ENCODE peak calls at places on chromosomes 16 and 17, in six cellular contexts. Y is tibial nerve, X is stomach, T is ascending aorta, I is nephron progenitor cell, B is IMR-90. S is an unnamed sample.

GRCh38 chr17:35214192-35214591 is 20.0 kb upstream of the SLC35G3 start:
- DNase-seq in B (no peak), T (no peak), X (no peak), I (no peak), Y (no peak), S (no peak)

GRCh38 chr16:17301593-17302135 is 169.1 kb downstream of the XYLT1 start:
- DNase-seq in X (peak; percentile 29), T (no peak), B (no peak), I (no peak), Y (no peak), S (no peak)

GRCh38 chr17:67833134-67833533 is 7.8 kb downstream of the BPTF start:
- DNase-seq in T (no peak), X (no peak), B (no peak), I (no peak), Y (no peak), S (no peak)

GRCh38 chr16:29729116-29729521 is 16.7 kb downstream of the C16orf54 start:
- DNase-seq in X (no peak), Y (no peak), T (no peak), I (peak; percentile 21), B (peak; percentile 49), S (peak; percentile 20)

GRCh38 chr17:59028328-59028727 is 78.4 kb downstream of the TRIM37 start:
- DNase-seq in Y (no peak), B (no peak), X (no peak), T (no peak), I (no peak), S (no peak)

GRCh38 chr16:73023320-73023719 is 24.6 kb downstream of the ZFHX3 start:
- DNase-seq in Y (no peak), T (peak; percentile 30), I (no peak), X (no peak), B (no peak), S (no peak)

GRCh38 chr17:8922451-8922850 is 43.1 kb downstream of the PIK3R5 start:
- DNase-seq in B (peak; percentile 75), X (no peak), Y (peak; percentile 36), T (peak; percentile 62), I (no peak), S (no peak)

GRCh38 chr16:12386076-12386641 is 409.6 kb downstream of the SNX29 start:
- DNase-seq in B (no peak), Y (no peak), X (no peak), I (no peak), T (no peak), S (no peak)

GRCh38 chr16:21684199-21684598 is 20.4 kb downstream of the OTOA start:
- DNase-seq in T (no peak), X (no peak), Y (no peak), B (no peak), I (no peak), S (peak; percentile 51)

GRCh38 chr16:11139624-11140375 is 116.2 kb downstream of the SOCS1 start:
- DNase-seq in Y (no peak), B (no peak), X (no peak), I (no peak), T (no peak), S (no peak)

GRCh38 chr17:19397556-19398041 is 10.6 kb upstream of the MFAP4 start:
- DNase-seq in B (no peak), T (no peak), Y (no peak), I (no peak), X (no peak), S (no peak)

GRCh38 chr16:20781697-20782096 is 17.9 kb downstream of the ACSM3 start:
- DNase-seq in Y (no peak), T (no peak), I (no peak), X (no peak), B (no peak), S (no peak)

GRCh38 chr16:61007694-61008093 is 1028.5 kb downstream of the CDH8 start:
- DNase-seq in X (no peak), Y (no peak), B (no peak), I (no peak), T (no peak), S (no peak)
- TF ChIP-seq CTCF in X (no peak), Y (no peak), B (no peak), I (no peak), T (no peak), S (no peak)

GRCh38 chr16:10122026-10122425 is 60.2 kb downstream of the GRIN2A start:
- DNase-seq in B (no peak), Y (no peak), T (no peak), I (no peak), X (no peak), S (no peak)

GRCh38 chr16:10123141-10123540 is 59.1 kb downstream of the GRIN2A start:
- DNase-seq in X (no peak), B (no peak), Y (no peak), T (peak; percentile 61), I (no peak), S (no peak)

GRCh38 chr16:10120953-10121352 is 61.3 kb downstream of the GRIN2A start:
- DNase-seq in T (no peak), B (no peak), X (no peak), Y (no peak), I (no peak), S (peak; percentile 73)

GRCh38 chr16:10121496-10121895 is 60.7 kb downstream of the GRIN2A start:
- DNase-seq in I (no peak), X (no peak), Y (no peak), T (no peak), B (peak; percentile 5), S (peak; percentile 72)

GRCh38 chr16:10122546-10122945 is 59.7 kb downstream of the GRIN2A start:
- DNase-seq in B (no peak), Y (no peak), X (no peak), T (no peak), I (peak; percentile 9), S (peak; percentile 72)
- TF ChIP-seq CTCF in B (no peak), Y (peak; percentile 6), X (no peak), T (peak; percentile 9), I (peak; percentile 39), S (peak; percentile 69)

GRCh38 chr16:79610771-79611170 is 10.2 kb upstream of the MAF start:
- DNase-seq in T (no peak), Y (no peak), X (no peak), B (no peak), I (no peak), S (no peak)
- TF ChIP-seq CTCF in T (no peak), Y (no peak), X (no peak), B (no peak), I (no peak), S (no peak)

GRCh38 chr17:72432143-72432604 is 311.4 kb downstream of the SOX9 start:
- DNase-seq in X (no peak), T (peak; percentile 37), Y (no peak), B (peak; percentile 53), I (no peak), S (no peak)

GRCh38 chr17:72433797-72434196 is 313.0 kb downstream of the SOX9 start:
- DNase-seq in B (no peak), I (no peak), Y (no peak), X (no peak), T (no peak), S (no peak)

GRCh38 chr17:72429066-72429638 is 308.3 kb downstream of the SOX9 start:
- DNase-seq in Y (no peak), X (no peak), B (no peak), I (no peak), T (no peak), S (no peak)

GRCh38 chr17:72432881-72433280 is 312.1 kb downstream of the SOX9 start:
- DNase-seq in Y (no peak), B (no peak), I (no peak), T (peak; percentile 7), X (no peak), S (no peak)

GRCh38 chr17:72430611-72431432 is 310.0 kb downstream of the SOX9 start:
- DNase-seq in B (no peak), Y (no peak), X (no peak), I (no peak), T (no peak), S (peak; percentile 63)
- TF ChIP-seq CTCF in B (peak; percentile 28), Y (no peak), X (no peak), I (no peak), T (no peak), S (peak; percentile 47)

GRCh38 chr17:81350320-81350686 is 45.0 kb upstream of the BAHCC1 start:
- DNase-seq in I (no peak), Y (no peak), T (no peak), X (no peak), B (no peak), S (no peak)

GRCh38 chr17:81354944-81355327 is 40.3 kb upstream of the BAHCC1 start:
- DNase-seq in T (no peak), X (no peak), Y (no peak), B (no peak), I (no peak), S (no peak)

GRCh38 chr17:81359218-81359617 is 36.0 kb upstream of the BAHCC1 start:
- DNase-seq in B (no peak), Y (no peak), I (no peak), X (no peak), T (no peak), S (no peak)

GRCh38 chr17:81349397-81350319 is 45.6 kb upstream of the BAHCC1 start:
- DNase-seq in Y (no peak), T (no peak), B (no peak), I (peak; percentile 63), X (no peak), S (no peak)

DNA sequence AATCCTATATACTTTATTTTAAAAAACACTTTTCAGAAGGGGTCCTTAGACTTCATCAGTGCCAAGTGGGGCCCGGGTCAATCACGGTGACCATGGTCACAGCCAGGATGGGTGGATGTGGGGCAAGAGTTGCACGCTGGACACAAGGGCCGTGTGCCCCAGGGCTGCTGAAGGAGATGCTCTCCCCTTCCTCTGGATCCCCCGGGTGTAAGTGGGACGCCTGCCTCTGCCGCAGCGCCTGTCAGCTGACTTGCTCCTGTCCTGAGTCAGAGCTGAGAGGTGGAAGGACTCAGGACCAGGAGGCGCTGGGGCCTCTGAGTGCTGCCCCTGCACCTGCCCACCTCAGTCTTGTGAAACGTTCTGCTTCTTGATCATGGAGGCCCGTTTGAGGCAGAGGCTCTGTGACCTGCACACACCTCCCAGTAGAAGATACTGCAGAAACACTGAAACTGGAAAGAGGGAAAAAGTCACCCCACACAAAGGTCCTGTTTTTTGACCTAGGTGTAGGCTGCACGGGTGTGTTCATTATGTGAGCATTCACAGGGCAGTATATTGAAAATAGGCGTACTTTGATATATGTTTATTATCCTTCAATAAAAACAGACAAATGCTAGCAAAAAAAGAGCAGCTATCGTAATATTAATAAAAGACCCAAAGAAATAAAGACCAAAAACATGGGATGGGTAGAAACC is 40.9 kb upstream of the BAHCC1 start:
- DNase-seq in X (no peak), Y (no peak), B (no peak), T (no peak), I (no peak), S (no peak)
- TF ChIP-seq CTCF in X (no peak), Y (no peak), B (no peak), T (no peak), I (no peak), S (no peak)

S was measured in Calu3.